ENCODE peak calls at places on chromosomes 4 and X, in nine cellular contexts. S, M, P, V, O, Y, Q, X and N are unnamed samples.

GRCh38 chr4:148052448-148052847 is 320.6 kb downstream of the ARHGAP10 start:
- DNase-seq in P (no peak), Q (no peak), S (no peak), Y (no peak), O (peak), M (no peak), V (peak), X (no peak), N (no peak)

GRCh38 chr4:162706051-162706450 is 460.6 kb downstream of the NAF1 start:
- DNase-seq in Q (no peak), P (no peak), Y (no peak), M (no peak), V (no peak), O (no peak), X (no peak), S (no peak), N (no peak)

GRCh38 chr4:53505947-53506346 is 85.3 kb downstream of the LNX1 start:
- DNase-seq in Q (no peak), Y (no peak), P (no peak), V (peak), X (no peak), O (peak), M (no peak), S (peak), N (no peak)

GRCh38 chrX:37998586-37999267 is 7.6 kb upstream of the SYTL5 start:
- DNase-seq in Y (no peak), P (no peak), X (no peak), S (peak), O (peak), V (peak), M (no peak), Q (no peak), N (no peak)

GRCh38 chr4:5460106-5460801 is 248.1 kb downstream of the EVC2 start:
- DNase-seq in Y (no peak), P (peak), M (no peak), S (peak), V (peak), O (peak), X (peak), Q (peak), N (peak)

GRCh38 chr4:145760176-145760575 is 80.2 kb downstream of the C4orf51 start:
- DNase-seq in M (no peak), Y (no peak), V (no peak), Q (no peak), X (no peak), S (no peak), P (no peak), O (no peak), N (no peak)

GRCh38 chr4:107058828-107059227 is 22.7 kb upstream of the DKK2 start:
- DNase-seq in Y (no peak), Q (no peak), P (no peak), O (no peak), S (no peak), V (no peak), X (no peak), M (no peak), N (no peak)

GRCh38 chr4:106530816-106531215 is 162.2 kb upstream of the GIMD1 start:
- DNase-seq in X (no peak), P (no peak), Q (no peak), O (peak), V (no peak), M (no peak), S (no peak), Y (no peak), N (no peak)

GRCh38 chr4:128228778-128229457 is 58.7 kb downstream of the PGRMC2 start:
- DNase-seq in P (no peak), O (peak), X (no peak), Y (no peak), V (peak), M (no peak), Q (peak), S (peak), N (no peak)

GRCh38 chr4:79241846-79242245 is 84.0 kb downstream of the NAA11 start:
- DNase-seq in V (peak), X (no peak), P (no peak), M (no peak), Y (no peak), Q (no peak), S (peak), O (peak), N (no peak)

DNA sequence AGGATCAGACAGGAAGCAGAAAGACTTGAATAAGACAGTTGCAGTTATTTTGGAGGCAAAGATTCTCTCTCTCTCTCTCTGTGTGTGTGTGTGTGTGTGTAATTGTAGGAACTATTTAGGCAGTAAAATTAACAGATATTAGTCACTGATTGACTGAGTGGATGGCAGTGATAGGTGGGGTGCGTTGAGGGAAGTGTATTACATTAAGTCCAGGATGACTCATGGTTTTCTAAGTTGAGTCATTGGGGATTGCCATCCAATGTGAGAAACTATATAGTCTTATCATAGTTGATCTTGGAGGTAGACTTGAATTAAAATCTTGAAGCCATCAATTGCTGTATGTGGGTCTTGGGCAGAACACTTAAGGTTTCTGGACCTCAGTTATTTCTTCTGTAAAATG is 75.4 kb downstream of the AR start:
- DNase-seq in Q (no peak), S (no peak), M (no peak), P (no peak), X (no peak), V (peak), Y (peak), O (peak), N (no peak)
- H3K4me2 ChIP-seq in Q (no peak), S (no peak), M (no peak), P (no peak), X (no peak), V (no peak), Y (no peak), O (no peak), N (no peak)

GRCh38 chrX:47501226-47502071 is 18.4 kb upstream of the ZNF41 start:
- DNase-seq in M (no peak), V (peak), O (peak), Y (peak), S (peak), P (no peak), X (no peak), Q (no peak), N (no peak)
- H3K27ac ChIP-seq in M (no peak), V (no peak), O (no peak), Y (peak), S (peak), P (peak), X (no peak), Q (no peak), N (no peak)

GRCh38 chr4:174422893-174423256 is 99.4 kb downstream of the HPGD start:
- DNase-seq in M (no peak), S (no peak), O (no peak), Y (no peak), X (no peak), P (no peak), V (no peak), Q (no peak), N (no peak)
- H3K4me2 ChIP-seq in M (no peak), S (peak), O (no peak), Y (no peak), X (no peak), P (no peak), V (no peak), Q (no peak), N (no peak)

DNA sequence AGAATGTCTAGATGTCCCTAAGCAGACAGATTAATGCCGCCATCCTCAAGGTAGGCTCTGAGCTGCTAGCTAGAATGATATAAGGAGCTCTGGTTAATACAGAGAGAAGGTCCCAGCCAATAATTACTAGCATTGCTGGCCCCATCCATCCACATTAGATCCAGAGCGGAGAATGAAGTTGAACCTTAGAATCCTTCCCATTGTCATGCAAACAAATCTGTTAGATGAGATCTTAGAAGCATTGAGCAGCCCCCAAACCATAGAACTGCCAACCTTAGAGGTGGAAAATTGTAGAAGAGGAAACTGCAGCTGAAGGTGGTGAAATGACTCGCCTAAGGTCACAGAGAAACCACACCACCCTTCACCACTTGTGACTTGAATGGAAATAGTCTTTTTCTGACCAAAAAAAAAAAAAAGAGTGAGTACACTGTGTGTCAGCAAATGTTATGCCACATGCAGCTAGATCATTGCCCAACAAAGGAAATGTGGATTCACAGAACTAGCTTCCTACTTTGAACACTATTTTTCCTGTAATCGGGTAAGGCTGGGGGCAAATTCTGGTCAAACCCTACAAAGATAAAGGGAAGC is 162.1 kb downstream of the SMIM20 start:
- DNase-seq in Y (no peak), V (peak), M (peak), O (peak), Q (no peak), X (no peak), S (peak), P (no peak), N (no peak)
- H3K27ac ChIP-seq in Y (no peak), V (no peak), M (peak), O (no peak), Q (no peak), X (no peak), S (peak), P (no peak), N (no peak)

DNA sequence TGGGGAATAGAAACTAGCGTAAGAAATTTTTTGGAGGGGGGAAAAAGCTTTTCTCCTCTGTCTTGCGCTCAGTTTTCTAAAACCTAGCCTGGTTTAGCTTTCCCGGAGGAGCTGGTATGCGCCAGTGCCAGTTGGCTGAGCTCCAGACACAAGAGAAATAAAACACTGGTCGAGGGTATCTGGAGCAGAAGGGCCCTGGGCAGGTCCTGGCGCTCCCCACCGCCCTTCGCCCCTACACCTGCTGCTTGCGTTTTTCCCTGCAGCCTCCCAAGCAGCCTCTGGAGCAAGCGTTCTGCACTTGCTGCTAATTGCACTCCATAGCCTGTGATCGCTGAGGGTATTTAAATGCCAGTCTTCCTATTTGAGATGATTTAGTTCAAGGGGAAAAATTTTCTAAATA is 816 bp downstream of the EREG start:
- DNase-seq in Y (no peak), M (no peak), O (peak), V (no peak), P (peak), X (peak), Q (peak), S (no peak), N (no peak)
- H3K4me2 ChIP-seq in Y (peak), M (no peak), O (peak), V (peak), P (peak), X (peak), Q (no peak), S (no peak), N (no peak)

DNA sequence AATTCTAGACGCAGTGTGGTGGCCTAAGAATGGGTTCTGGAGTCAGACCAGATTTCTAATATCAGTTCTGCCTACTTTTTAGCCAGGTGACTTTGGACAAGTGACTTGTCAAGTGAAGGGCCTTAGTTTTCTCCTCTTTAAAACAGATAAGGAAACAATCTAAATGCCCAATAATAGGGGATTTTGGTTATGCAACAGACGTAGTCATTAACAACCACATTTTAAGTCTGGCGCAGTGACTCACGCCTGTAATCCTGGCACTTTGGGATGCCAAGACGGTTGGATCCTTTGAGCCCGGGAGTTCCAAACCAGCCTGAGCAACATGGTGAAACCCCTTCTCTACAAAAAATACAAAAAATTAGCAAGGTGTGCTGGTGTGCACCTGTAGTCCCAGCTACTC is 2.1 kb upstream of the ZMYM3 start:
- DNase-seq in P (no peak), Q (no peak), M (no peak), V (peak), Y (no peak), S (no peak), O (no peak), X (no peak), N (no peak)
- H3K27ac ChIP-seq in P (peak), Q (no peak), M (no peak), V (peak), Y (no peak), S (no peak), O (no peak), X (no peak), N (peak)

GRCh38 chr4:169066934-169067333 is 56.9 kb upstream of the CBR4 start:
- DNase-seq in S (no peak), O (no peak), P (no peak), Q (no peak), V (no peak), X (no peak), M (no peak), Y (no peak), N (no peak)

GRCh38 chr4:169070895-169071218 is 60.8 kb upstream of the CBR4 start:
- DNase-seq in O (no peak), P (no peak), V (no peak), S (peak), Y (peak), Q (no peak), M (no peak), X (no peak), N (no peak)

GRCh38 chr4:169070071-169070894 is 60.2 kb upstream of the CBR4 start:
- DNase-seq in V (peak), M (no peak), Y (peak), P (peak), Q (no peak), X (peak), S (peak), O (no peak), N (no peak)

GRCh38 chr4:169071781-169072180 is 61.7 kb upstream of the CBR4 start:
- DNase-seq in M (no peak), X (no peak), O (no peak), S (no peak), Y (no peak), Q (no peak), P (no peak), V (peak), N (no peak)

GRCh38 chr4:169068423-169068822 is 58.4 kb upstream of the CBR4 start:
- DNase-seq in M (no peak), X (peak), S (no peak), P (no peak), V (no peak), O (no peak), Q (no peak), Y (no peak), N (no peak)
- H3K4me2 ChIP-seq in M (no peak), X (no peak), S (no peak), P (no peak), V (no peak), O (no peak), Q (no peak), Y (no peak), N (no peak)

GRCh38 chr4:140996757-140997156 is 136.5 kb downstream of the RNF150 start:
- DNase-seq in M (no peak), S (no peak), Y (no peak), P (no peak), Q (no peak), V (peak), X (no peak), O (peak), N (no peak)
- H3K27ac ChIP-seq in M (no peak), S (no peak), Y (no peak), P (no peak), Q (peak), V (no peak), X (no peak), O (no peak), N (no peak)

DNA sequence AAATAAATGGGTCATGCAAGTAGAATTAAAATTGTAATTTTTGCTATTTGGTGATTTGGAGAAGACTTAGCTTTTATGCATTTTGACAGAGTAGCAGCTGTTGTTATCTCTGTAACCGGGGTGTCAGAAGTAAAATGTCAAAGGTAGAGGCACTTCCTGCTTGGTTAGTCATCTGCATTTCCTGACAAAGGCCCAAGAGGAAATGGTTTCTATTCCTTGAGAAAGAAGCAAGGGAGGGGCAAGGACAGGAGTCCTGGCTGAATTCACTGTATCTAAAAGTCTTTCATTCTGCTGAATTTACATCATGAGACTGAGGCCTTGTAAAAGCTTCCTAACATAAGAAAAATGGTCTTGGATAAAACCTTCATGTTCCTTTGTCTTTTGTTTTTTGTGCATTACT is 550.9 kb upstream of the BOD1L1 start:
- DNase-seq in Y (peak), V (peak), P (no peak), S (peak), M (peak), O (peak), X (no peak), Q (no peak), N (no peak)
- H3K4me2 ChIP-seq in Y (no peak), V (no peak), P (no peak), S (peak), M (peak), O (no peak), X (no peak), Q (no peak), N (no peak)